ENCODE peak calls at places on chromosomes 16 and 17, in seven cellular contexts. Q is mucosa of descending colon, M is lower leg skin, P is dorsolateral prefrontal cortex, Y is left lung, D is fibroblast of lung, S is right atrium auricular region. J is an unnamed sample.

GRCh38 chr17:19702231-19702641 is 14.1 kb downstream of the SLC47A2 start:
- DNase-seq in P (no peak), S (peak; percentile 42), Q (no peak), D (no peak), Y (no peak), M (no peak), J (no peak)

GRCh38 chr17:77254961-77255741 is 114.4 kb downstream of the SEC14L1 start:
- DNase-seq in S (no peak), Q (no peak), Y (peak; percentile 85), M (no peak), D (peak; percentile 82), P (no peak), J (peak; percentile 90)

GRCh38 chr16:1497014-1497598 is 3.9 kb downstream of the TELO2 start:
- DNase-seq in Y (peak; percentile 72), M (no peak), S (no peak), D (no peak), Q (no peak), P (no peak), J (no peak)

GRCh38 chr17:78113804-78114785 is 14.5 kb downstream of the TMC6 start:
- DNase-seq in P (no peak), S (no peak), Y (peak; percentile 31), D (no peak), Q (no peak), M (no peak), J (no peak)

GRCh38 chr16:65600629-65601028 is 478.8 kb upstream of the CDH11 start:
- DNase-seq in Q (no peak), M (no peak), P (no peak), D (peak; percentile 63), Y (no peak), S (no peak), J (peak; percentile 33)

GRCh38 chr16:67750466-67750865 is 31.4 kb upstream of the GFOD2 start:
- DNase-seq in S (no peak), Y (peak; percentile 1), D (no peak), M (no peak), Q (no peak), P (no peak), J (no peak)

GRCh38 chr16:48393843-48394703 is 8.9 kb upstream of the SIAH1 start:
- DNase-seq in S (peak; percentile 72), M (peak; percentile 70), D (peak; percentile 58), Y (no peak), P (peak; percentile 84), Q (no peak), J (peak; percentile 77)

GRCh38 chr17:12637015-12637414 is 28.7 kb upstream of the MYOCD start:
- DNase-seq in Q (no peak), Y (no peak), D (peak; percentile 99), P (peak; percentile 8), S (no peak), M (no peak), J (peak; percentile 93)

GRCh38 chr16:720507-720989 is 398 bp upstream of the ANTKMT start:
- DNase-seq in P (peak; percentile 76), S (no peak), M (no peak), Y (no peak), Q (peak; percentile 58), D (peak; percentile 73), J (peak; percentile 83)

GRCh38 chr16:69393898-69394849 is 8.4 kb upstream of the TERF2 start:
- DNase-seq in D (no peak), Y (peak; percentile 28), M (no peak), Q (no peak), S (no peak), P (peak; percentile 14), J (peak; percentile 86)

GRCh38 chr16:75326333-75326732 is 74.9 kb upstream of the BCAR1 start:
- DNase-seq in S (no peak), P (no peak), Q (no peak), M (no peak), D (no peak), Y (no peak), J (no peak)

GRCh38 chr17:42846594-42847280 is 2.4 kb downstream of the AOC2 start:
- DNase-seq in Q (no peak), S (peak; percentile 82), Y (no peak), P (no peak), D (no peak), M (no peak), J (peak; percentile 38)

GRCh38 chr17:12509836-12510235 is 155.9 kb upstream of the MYOCD start:
- DNase-seq in D (peak; percentile 17), P (no peak), Y (no peak), S (no peak), M (no peak), Q (no peak), J (no peak)

GRCh38 chr17:79473111-79473835 is 137.6 kb downstream of the RBFOX3 start:
- DNase-seq in Q (no peak), S (no peak), P (no peak), D (peak; percentile 3), M (no peak), Y (peak; percentile 34), J (no peak)

GRCh38 chr17:43216762-43217613 is 5.3 kb downstream of the TMEM106A start:
- DNase-seq in Q (no peak), Y (no peak), M (no peak), S (no peak), D (no peak), P (no peak), J (no peak)

GRCh38 chr16:84391151-84391873 is 23.0 kb downstream of the ATP2C2 start:
- DNase-seq in Y (no peak), M (no peak), P (no peak), S (no peak), Q (no peak), D (peak; percentile 34), J (peak; percentile 14)

GRCh38 chr17:73759324-73760185 is 115.3 kb upstream of the SDK2 start:
- DNase-seq in M (no peak), Y (peak; percentile 37), S (no peak), Q (no peak), P (no peak), D (no peak), J (no peak)

GRCh38 chr17:47708312-47708863 is 14.4 kb downstream of the TBKBP1 start:
- DNase-seq in Y (no peak), Q (peak; percentile 25), D (no peak), S (no peak), M (no peak), P (no peak), J (no peak)
- H3K4me3 ChIP-seq in Y (no peak overlapping the region), Q (no peak overlapping the region), D (no peak overlapping the region), S (peak overlapping the region; percentile 32), M (no peak overlapping the region), P (peak overlapping the region; percentile 54), J (no peak overlapping the region)

DNA sequence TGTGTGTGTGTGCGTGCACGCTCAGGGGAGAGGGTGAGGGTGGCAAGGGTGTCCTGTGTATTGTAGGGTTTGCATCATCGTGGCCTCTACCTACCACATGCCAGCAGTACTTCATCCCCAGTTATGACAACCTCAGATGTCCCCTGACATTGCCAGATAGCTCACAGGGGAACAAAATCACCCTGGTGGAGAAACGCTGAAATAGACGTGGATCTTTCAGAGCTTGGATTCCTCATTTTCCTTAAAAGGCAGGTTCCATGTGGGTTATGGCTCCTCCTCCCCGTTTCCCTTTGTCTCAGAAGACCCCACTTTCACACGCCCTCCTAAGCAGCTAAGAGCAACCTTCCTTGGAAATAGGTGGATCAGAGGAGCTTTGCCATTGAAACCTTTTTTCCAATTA is 75.2 kb upstream of the IRX3 start:
- DNase-seq in D (no peak), Y (no peak), P (no peak), S (no peak), Q (no peak), M (no peak), J (no peak)
- TF ChIP-seq CTCF in D (no peak), Y (no peak), P (no peak), S (no peak), Q (no peak), M (no peak), J (peak; percentile 15)

DNA sequence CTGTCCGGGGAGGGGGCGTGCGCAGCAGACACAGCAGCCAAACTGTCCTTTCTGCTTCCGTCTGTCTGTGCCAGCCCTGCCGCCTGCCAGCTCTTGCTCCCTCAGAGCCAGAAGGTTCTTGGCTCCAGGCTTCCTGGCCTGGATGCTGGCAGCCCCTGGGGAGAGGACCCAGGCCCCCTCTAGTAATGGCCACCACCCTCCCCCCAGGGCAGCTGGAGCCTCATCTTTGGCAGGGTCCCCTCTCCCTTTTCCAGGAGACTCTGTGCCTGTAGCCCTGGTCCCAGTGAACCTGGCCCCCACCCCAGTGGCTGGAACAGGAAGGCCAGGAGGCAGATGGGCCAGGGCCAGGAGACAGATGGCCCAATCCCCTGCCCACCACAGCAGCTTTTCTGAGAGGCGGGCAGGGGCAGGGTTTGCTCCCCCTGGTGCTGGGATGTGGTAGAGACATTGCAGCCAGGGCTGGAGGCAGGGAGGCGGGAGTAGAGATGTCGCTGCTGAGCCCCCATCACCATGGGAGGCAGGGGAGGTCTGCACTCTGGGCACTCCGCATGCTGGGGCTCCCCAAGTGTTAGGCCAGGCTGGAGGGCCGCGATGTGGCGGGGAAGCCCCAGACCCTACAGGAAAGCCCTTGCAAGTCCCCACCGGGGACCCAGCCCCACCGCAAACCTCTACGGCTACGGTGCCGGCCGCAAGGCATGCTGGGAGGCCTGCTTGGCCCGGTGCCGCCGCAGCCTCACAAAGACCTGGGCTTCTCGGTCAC is 16.7 kb downstream of the UNC13D start:
- DNase-seq in Y (peak; percentile 78), Q (peak; percentile 73), P (peak; percentile 35), M (no peak), S (peak; percentile 78), D (peak; percentile 56), J (peak; percentile 57)
- H3K4me3 ChIP-seq in Y (peak overlapping the region; percentile 7), Q (no peak overlapping the region), P (peak overlapping the region; percentile 51), M (no peak overlapping the region), S (peak overlapping the region; percentile 31), D (no peak overlapping the region), J (no peak overlapping the region)

GRCh38 chr16:85879975-85880831 is 18.8 kb upstream of the IRF8 start:
- DNase-seq in Y (no peak), Q (no peak), M (no peak), S (no peak), D (no peak), P (no peak), J (no peak)

GRCh38 chr16:85878407-85878806 is 20.6 kb upstream of the IRF8 start:
- DNase-seq in M (no peak), D (no peak), S (no peak), Y (no peak), P (no peak), Q (no peak), J (no peak)

GRCh38 chr16:85881436-85881835 is 17.5 kb upstream of the IRF8 start:
- DNase-seq in P (no peak), M (no peak), Q (no peak), Y (no peak), D (no peak), S (no peak), J (no peak)

GRCh38 chr16:85882181-85882810 is 16.7 kb upstream of the IRF8 start:
- DNase-seq in D (no peak), P (no peak), M (no peak), Q (no peak), Y (no peak), S (no peak), J (no peak)

DNA sequence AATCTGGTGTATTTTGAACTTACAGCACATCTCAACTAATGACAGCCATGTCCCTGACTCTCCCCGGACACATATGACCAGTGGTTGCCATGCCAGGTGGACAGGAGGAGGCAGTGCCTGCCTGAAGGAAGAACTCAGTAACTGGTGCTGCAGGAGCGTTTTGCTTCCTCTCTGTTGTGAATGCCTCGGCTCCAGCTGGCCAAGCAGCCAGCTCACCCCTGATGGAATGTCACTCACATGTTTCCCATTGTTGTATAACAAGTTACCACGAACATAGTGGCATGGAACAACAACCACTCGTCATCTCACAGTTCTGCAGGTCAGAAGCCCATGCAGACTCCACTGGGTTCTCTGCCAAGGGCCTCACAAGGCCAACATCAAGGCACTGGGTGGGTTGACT is 20.1 kb upstream of the IRF8 start:
- DNase-seq in M (no peak), Q (no peak), P (no peak), Y (no peak), S (no peak), D (peak; percentile 69), J (peak; percentile 10)
- TF ChIP-seq CTCF in M (no peak), Q (no peak), P (no peak), Y (no peak), S (no peak), D (no peak), J (no peak)